ENCODE peak calls at places on chromosome 6, in eight cellular contexts. I is GM20000, J is heart right ventricle, F is heart left ventricle, U is GM10248, G is choroid plexus epithelial cell, H is cardiac fibroblast, E is cardiac muscle cell. X is an unnamed sample.

GRCh38 chr6:85744571-85744970 is 101.9 kb upstream of the SYNCRIP start:
- DNase-seq in I (no peak), J (no peak), E (no peak), H (no peak), U (no peak), G (no peak), F (no peak), X (no peak)

GRCh38 chr6:136920216-136920857 is 1.8 kb upstream of the SLC35D3 start:
- DNase-seq in G (no peak), H (peak), E (peak), U (peak), I (peak), J (no peak), F (no peak), X (no peak)

GRCh38 chr6:35139924-35140524 is 1.1 kb downstream of the TCP11 start:
- DNase-seq in H (peak), G (peak), J (peak), F (no peak), I (peak), E (peak), U (peak), X (peak)

GRCh38 chr6:3513416-3513815 is 56.6 kb upstream of the SLC22A23 start:
- DNase-seq in G (no peak), J (no peak), U (no peak), F (no peak), H (no peak), I (no peak), E (no peak), X (no peak)

GRCh38 chr6:162017551-162017950 is 710.0 kb downstream of the PRKN start:
- DNase-seq in E (no peak), H (no peak), U (no peak), I (no peak), J (no peak), G (no peak), F (no peak), X (no peak)

GRCh38 chr6:56756791-56757582 is 114.3 kb upstream of the DST start:
- DNase-seq in F (no peak), H (no peak), U (no peak), J (no peak), I (no peak), G (no peak), E (no peak), X (no peak)

GRCh38 chr6:84623956-84624680 is 140.3 kb downstream of the TBX18 start:
- DNase-seq in F (peak), U (no peak), G (peak), E (peak), J (peak), I (no peak), H (peak), X (no peak)

GRCh38 chr6:53411451-53411850 is 62.7 kb upstream of the ELOVL5 start:
- DNase-seq in U (no peak), I (no peak), F (no peak), H (peak), G (peak), E (peak), J (no peak), X (no peak)

GRCh38 chr6:132401120-132401940 is at the start of gene MOXD1:
- DNase-seq in E (peak), U (peak), G (peak), J (peak), F (peak), I (peak), H (peak), X (peak)

GRCh38 chr6:105359419-105360366 is 43.2 kb downstream of the PREP start:
- DNase-seq in H (peak), E (peak), I (no peak), G (peak), U (no peak), J (no peak), F (no peak), X (no peak)

GRCh38 chr6:76835289-76835688 is 628.0 kb downstream of the HTR1B start:
- DNase-seq in J (no peak), F (no peak), E (no peak), H (no peak), U (no peak), G (no peak), I (no peak), X (no peak)

GRCh38 chr6:382883-383420 is 8.6 kb upstream of the IRF4 start:
- DNase-seq in F (no peak), E (no peak), H (no peak), U (no peak), J (no peak), G (no peak), I (no peak), X (no peak)

GRCh38 chr6:164184410-164184809 is 769.9 kb downstream of the QKI start:
- DNase-seq in U (no peak), I (no peak), F (no peak), H (no peak), E (no peak), J (no peak), G (no peak), X (no peak)

GRCh38 chr6:1554881-1555569 is 54.7 kb upstream of the FOXC1 start:
- DNase-seq in F (peak), U (peak), J (peak), E (peak), H (peak), G (peak), I (peak), X (peak)

GRCh38 chr6:119226089-119226488 is 123.5 kb downstream of the MAN1A1 start:
- DNase-seq in H (no peak), I (no peak), F (no peak), J (no peak), E (no peak), U (no peak), G (no peak), X (peak)

GRCh38 chr6:10256113-10256690 is 158.7 kb downstream of the TFAP2A start:
- DNase-seq in E (no peak), U (peak), J (no peak), F (no peak), I (peak), G (peak), H (peak), X (no peak)

GRCh38 chr6:8652710-8653109 is 217.4 kb upstream of the SLC35B3 start:
- DNase-seq in I (no peak), H (no peak), J (no peak), E (no peak), G (no peak), U (no peak), F (no peak), X (no peak)

GRCh38 chr6:90654806-90655205 is 67.9 kb upstream of the MAP3K7 start:
- DNase-seq in E (no peak), G (no peak), J (no peak), H (no peak), F (no peak), I (no peak), U (no peak), X (no peak)

GRCh38 chr6:147149092-147149491 is 55.1 kb upstream of the STXBP5 start:
- DNase-seq in E (no peak), H (no peak), J (no peak), F (no peak), I (no peak), U (no peak), G (no peak), X (no peak)

GRCh38 chr6:138402833-138403187 is 1.2 kb upstream of the HEBP2 start:
- DNase-seq in J (no peak), G (no peak), H (no peak), F (no peak), U (no peak), I (no peak), E (no peak), X (no peak)

GRCh38 chr6:138403801-138404665 is at the start of gene HEBP2:
- DNase-seq in F (peak), H (peak), G (peak), U (peak), I (peak), J (peak), E (peak), X (peak)

GRCh38 chr6:138404666-138405337 is 779 bp downstream of the HEBP2 start:
- DNase-seq in U (no peak), F (no peak), J (no peak), H (peak), E (peak), G (peak), I (no peak), X (peak)

GRCh38 chr6:138401960-138402832 is 1.8 kb upstream of the HEBP2 start:
- DNase-seq in G (no peak), F (no peak), I (no peak), H (no peak), J (no peak), U (no peak), E (no peak), X (no peak)

GRCh38 chr6:138403324-138403800 is 661 bp upstream of the HEBP2 start:
- DNase-seq in I (peak), F (peak), G (peak), U (peak), J (peak), E (peak), H (peak), X (peak)
- TF ChIP-seq CTCF in I (peak), F (no peak), G (no peak), U (peak), J (peak), E (peak), H (no peak), X (no peak)

DNA sequence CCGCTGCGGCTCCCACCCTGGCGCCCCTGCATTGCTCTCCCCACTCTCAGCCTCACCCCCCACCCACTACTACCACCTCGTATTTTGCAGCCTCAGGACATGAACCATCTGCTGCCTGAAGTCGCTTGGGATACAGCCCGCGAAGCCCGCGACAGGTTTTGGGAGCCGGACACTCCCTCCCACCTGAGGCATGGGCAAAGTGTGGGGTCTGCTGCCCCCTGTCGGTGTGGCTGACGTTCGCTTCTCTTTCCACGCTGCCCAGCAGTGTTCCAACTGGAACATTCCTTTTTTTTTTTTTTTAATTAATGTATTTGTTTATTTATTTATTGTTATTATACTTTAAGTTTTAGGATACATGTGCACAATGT is 15.3 kb upstream of the LPA start:
- DNase-seq in I (no peak), U (no peak), J (no peak), E (no peak), H (no peak), G (no peak), F (no peak), X (peak)
- TF ChIP-seq CTCF in I (no peak), U (no peak), J (peak), E (peak), H (no peak), G (no peak), F (no peak), X (peak)

DNA sequence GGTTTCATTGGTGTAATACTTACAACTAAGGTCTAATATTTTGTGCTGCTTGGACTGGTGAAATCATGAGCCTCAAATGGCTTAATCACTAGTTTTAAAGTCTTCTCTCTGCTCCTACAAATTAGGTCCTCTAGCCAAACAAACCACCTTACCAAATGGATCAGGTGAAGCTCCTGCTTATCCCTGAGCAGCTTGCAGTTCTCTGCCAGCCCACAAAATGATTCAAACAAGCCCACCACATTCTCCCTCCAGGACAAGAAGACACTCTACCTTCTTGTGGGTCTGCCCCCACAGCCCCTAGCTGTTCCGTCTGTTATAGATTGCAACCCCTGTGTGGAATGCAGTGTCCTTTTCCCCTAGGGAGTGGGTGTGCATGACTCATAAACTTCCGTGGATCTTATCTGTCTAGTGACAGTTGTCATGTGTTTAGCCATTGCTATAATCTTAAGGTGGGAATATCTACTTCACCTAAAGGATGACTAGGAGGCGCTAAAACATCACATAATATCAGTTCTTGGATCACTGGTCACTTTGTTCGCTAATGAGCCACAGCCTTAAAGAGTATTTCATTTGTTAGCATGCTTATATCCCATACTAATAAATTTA is 940.5 kb upstream of the MANEA start:
- DNase-seq in E (no peak), U (no peak), G (peak), H (no peak), J (no peak), I (no peak), F (no peak), X (no peak)
- TF ChIP-seq CTCF in E (no peak), U (peak), G (peak), H (no peak), J (no peak), I (no peak), F (no peak), X (no peak)

DNA sequence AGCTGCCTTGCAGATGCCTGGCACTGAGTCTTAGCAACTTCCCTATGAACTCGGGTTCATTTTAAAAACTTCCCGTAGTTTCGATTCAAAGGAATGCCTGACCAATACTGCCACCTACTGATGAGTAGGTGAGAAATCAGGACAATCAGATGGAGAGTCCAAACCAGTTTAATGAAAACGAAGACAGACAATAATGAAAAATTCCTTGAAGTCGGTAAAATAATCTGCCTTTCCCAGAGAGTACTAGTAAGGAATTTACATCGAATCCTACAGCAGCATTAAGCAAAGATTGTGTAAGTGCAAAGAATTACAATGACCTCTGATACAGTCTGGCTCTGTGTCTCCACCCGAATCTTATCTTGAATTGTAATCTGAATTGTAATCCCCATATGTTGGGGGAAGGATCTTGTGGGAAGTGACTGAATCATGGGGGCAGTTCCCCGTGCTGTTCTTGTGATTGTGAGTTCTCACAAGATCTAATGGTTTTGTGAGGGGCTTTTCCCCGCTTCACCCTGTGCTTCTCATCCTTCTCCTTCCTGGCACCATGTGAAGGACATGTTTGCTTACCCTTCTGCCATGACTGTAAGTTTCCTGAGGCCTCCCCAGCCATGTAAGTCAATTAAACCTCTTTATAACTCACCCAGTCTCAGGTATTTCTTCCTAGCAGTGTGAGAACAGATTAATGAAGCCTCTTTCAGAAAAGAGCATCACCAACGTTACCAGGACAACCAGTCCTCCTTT is 134.4 kb downstream of the ARHGAP18 start:
- DNase-seq in U (no peak), G (peak), I (no peak), J (peak), E (peak), H (peak), F (no peak), X (no peak)
- TF ChIP-seq CTCF in U (no peak), G (peak), I (no peak), J (peak), E (peak), H (peak), F (peak), X (peak)

GRCh38 chr6:18990313-18990978 is 603.3 kb downstream of the RNF144B start:
- DNase-seq in E (peak), U (peak), I (peak), G (peak), F (peak), H (peak), J (peak), X (peak)
- TF ChIP-seq CTCF in E (peak), U (peak), I (peak), G (peak), F (peak), H (peak), J (peak), X (peak)

GRCh38 chr6:16504608-16505007 is 256.7 kb downstream of the ATXN1 start:
- DNase-seq in I (no peak), U (no peak), E (no peak), H (no peak), G (no peak), J (no peak), F (no peak), X (no peak)

GRCh38 chr6:16503919-16504554 is 257.2 kb downstream of the ATXN1 start:
- DNase-seq in E (no peak), U (no peak), J (no peak), G (no peak), H (no peak), F (no peak), I (no peak), X (no peak)

GRCh38 chr6:16503241-16503775 is 258.0 kb downstream of the ATXN1 start:
- DNase-seq in I (no peak), H (no peak), G (no peak), F (no peak), U (no peak), E (no peak), J (no peak), X (no peak)

GRCh38 chr6:16508959-16509358 is 252.3 kb downstream of the ATXN1 start:
- DNase-seq in E (no peak), J (no peak), I (no peak), U (no peak), G (no peak), F (no peak), H (no peak), X (no peak)

DNA sequence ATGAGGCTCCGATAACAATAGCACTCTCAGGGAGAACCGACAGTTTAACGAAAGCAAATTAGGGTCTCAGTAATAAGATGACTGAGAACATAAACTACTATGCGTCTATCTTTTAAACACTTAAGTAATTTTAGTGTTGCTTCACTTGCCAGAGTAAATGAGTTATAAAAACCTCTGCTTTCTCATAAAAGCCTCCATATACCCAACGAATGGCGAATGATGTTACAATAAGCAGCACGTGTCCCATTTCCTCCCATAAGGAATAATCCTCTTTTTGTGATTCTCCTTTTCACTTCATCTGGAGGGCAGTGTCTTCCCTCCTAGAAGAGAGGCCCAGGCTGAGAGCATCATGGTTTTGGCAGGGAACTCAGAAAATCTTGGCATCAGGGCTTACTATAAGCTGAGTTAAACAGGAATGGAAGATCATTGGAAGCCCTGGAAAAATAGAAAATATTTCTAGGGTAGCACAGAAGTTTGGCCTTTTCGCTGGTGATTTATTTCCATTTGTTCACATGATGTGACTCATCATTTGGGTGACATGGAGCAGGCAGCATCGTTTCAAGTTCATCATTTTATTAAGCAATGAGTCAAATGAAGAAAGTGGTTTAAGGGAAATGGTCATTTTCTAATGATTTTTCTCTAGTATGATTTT is 255.4 kb downstream of the ATXN1 start:
- DNase-seq in I (no peak), E (peak), J (peak), U (no peak), F (no peak), G (peak), H (peak), X (no peak)
- TF ChIP-seq CTCF in I (no peak), E (peak), J (no peak), U (no peak), F (no peak), G (peak), H (no peak), X (no peak)

GRCh38 chr6:71851214-71851613 is 35.1 kb upstream of the RIMS1 start:
- DNase-seq in F (no peak), U (no peak), I (no peak), E (no peak), G (no peak), H (peak), J (no peak), X (no peak)

GRCh38 chr6:71852951-71853350 is 33.4 kb upstream of the RIMS1 start:
- DNase-seq in E (no peak), J (no peak), I (no peak), H (no peak), G (no peak), U (no peak), F (no peak), X (no peak)

DNA sequence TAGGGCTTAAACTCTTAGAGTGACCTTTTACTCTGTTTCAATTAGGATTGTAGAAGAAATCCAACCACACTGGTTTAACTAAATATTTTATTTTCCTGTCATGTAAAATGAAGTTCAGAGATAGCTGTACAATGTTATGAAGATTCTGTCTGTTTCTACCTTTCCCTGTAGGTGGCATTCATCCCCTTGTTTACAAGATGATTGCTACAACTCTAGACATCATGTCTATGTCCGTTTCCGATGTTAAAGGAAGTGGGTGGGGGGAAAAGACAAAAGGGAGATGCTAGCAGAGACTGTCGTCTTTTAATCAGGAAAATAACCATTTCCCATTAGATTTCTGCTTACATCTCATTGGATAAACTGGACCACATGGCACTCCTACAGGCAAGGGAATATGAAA is 30.9 kb upstream of the RIMS1 start:
- DNase-seq in G (no peak), U (no peak), I (no peak), F (no peak), E (no peak), J (no peak), H (no peak), X (no peak)
- TF ChIP-seq CTCF in G (no peak), U (no peak), I (no peak), F (no peak), E (no peak), J (no peak), H (no peak), X (no peak)

DNA sequence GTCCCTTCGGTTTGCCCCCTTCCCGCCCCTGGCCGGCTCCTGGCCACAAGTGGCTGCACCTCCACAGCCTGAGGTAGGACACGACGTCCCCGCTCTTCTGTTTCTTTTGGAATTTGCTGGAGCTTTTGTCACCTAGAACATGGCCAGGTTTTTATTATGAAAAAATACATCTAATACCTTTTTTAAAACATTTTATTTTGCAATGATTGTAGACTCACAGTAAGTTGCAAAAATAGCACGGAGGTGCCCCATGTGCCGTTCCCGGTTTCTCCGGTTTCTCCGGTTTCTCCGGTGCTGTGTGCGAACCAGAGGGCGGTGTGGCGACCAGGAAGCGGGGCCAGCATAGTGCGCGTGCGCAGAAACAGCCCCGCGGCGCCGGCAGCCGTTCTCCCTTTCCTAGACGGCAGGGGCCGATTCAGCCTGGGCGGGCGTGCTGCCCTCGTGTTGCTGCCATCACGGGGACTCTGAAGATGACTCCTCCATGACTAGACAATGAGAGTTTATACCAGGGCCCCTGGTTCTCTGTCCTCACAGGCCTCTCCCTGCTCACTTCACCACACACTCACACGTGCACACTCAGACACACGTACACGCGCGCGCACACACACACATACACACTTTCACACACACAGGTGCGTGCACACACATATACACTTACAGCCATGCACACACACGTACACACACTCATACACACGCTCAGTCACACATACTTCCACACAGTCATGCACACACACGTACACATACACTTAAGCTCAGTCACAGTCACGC is 102.1 kb downstream of the TMEM242 start:
- DNase-seq in H (peak), G (peak), I (peak), U (peak), E (peak), J (peak), F (peak), X (peak)
- TF ChIP-seq CTCF in H (peak), G (peak), I (no peak), U (no peak), E (peak), J (peak), F (peak), X (peak)